ENCODE peak calls at places on chromosomes 3 and 15, in six cellular contexts. A is AG04450, Y is HFF-Myc, L is PC-9, S is foreskin fibroblast, Q is fibroblast of villous mesenchyme. B is an unnamed sample.

GRCh38 chr15:52008698-52009434 is 10.2 kb upstream of the MAPK6 start:
- DNase-seq in Q (peak; percentile 68), S (no peak), L (no peak), Y (no peak), A (no peak), B (no peak)

GRCh38 chr3:52299247-52299657 is 11.6 kb downstream of the GLYCTK start:
- DNase-seq in Q (no peak), L (no peak), Y (no peak), A (no peak), S (no peak), B (no peak)

GRCh38 chr15:31265871-31266711 is 60.5 kb upstream of the KLF13 start:
- DNase-seq in S (peak; percentile 26), A (no peak), Y (no peak), Q (peak; percentile 83), L (no peak), B (no peak)

GRCh38 chr3:10010546-10011465 is 15.4 kb upstream of the FANCD2 start:
- DNase-seq in Y (no peak), S (peak; percentile 90), Q (peak; percentile 93), A (peak; percentile 55), L (peak; percentile 84), B (peak; percentile 43)

GRCh38 chr3:153182491-153182890 is 20.5 kb downstream of the RAP2B start:
- DNase-seq in L (no peak), Q (no peak), Y (no peak), S (no peak), A (no peak), B (no peak)

GRCh38 chr3:136632625-136633081 is 119.5 kb downstream of the STAG1 start:
- DNase-seq in S (no peak), Q (no peak), L (peak; percentile 53), A (no peak), Y (no peak), B (no peak)

GRCh38 chr3:29627136-29628117 is 346.6 kb downstream of the RBMS3 start:
- DNase-seq in A (no peak), L (no peak), S (no peak), Q (peak; percentile 52), Y (no peak), B (no peak)

GRCh38 chr15:60899322-60899966 is 329.7 kb downstream of the RORA start:
- DNase-seq in L (no peak), Q (no peak), S (no peak), Y (no peak), A (no peak), B (no peak)

GRCh38 chr3:37348736-37349396 is 174.5 kb upstream of the LRRFIP2 start:
- DNase-seq in Y (no peak), Q (no peak), A (no peak), L (no peak), S (no peak), B (no peak)

GRCh38 chr3:193231201-193231600 is 9.8 kb upstream of the PLAAT1 start:
- DNase-seq in L (no peak), Y (no peak), Q (no peak), S (no peak), A (no peak), B (no peak)

GRCh38 chr3:195385526-195385925 is 57.3 kb downstream of the ACAP2 start:
- DNase-seq in Q (peak; percentile 50), S (peak; percentile 2), L (peak; percentile 77), A (no peak), Y (no peak), B (peak; percentile 55)

GRCh38 chr15:47813985-47814384 is 96.7 kb downstream of the SEMA6D start:
- DNase-seq in A (no peak), Y (no peak), Q (no peak), S (no peak), L (no peak), B (no peak)

GRCh38 chr15:38941399-38941953 is 376.9 kb upstream of the RASGRP1 start:
- DNase-seq in Y (no peak), Q (peak; percentile 78), L (peak; percentile 40), S (peak; percentile 50), A (no peak), B (peak; percentile 69)

GRCh38 chr3:29683306-29683993 is 402.6 kb downstream of the RBMS3 start:
- DNase-seq in S (peak; percentile 37), L (no peak), Y (no peak), Q (peak; percentile 90), A (no peak), B (peak; percentile 45)

GRCh38 chr3:11423868-11424267 is 151.7 kb downstream of the ATG7 start:
- DNase-seq in Q (no peak), Y (no peak), L (no peak), A (no peak), S (no peak), B (no peak)

GRCh38 chr3:113516115-113516505 is 1.2 kb upstream of the SPICE1 start:
- DNase-seq in S (no peak), L (no peak), Y (no peak), Q (no peak), A (no peak), B (no peak)

GRCh38 chr3:71702131-71703024 is 22.8 kb downstream of the EIF4E3 start:
- DNase-seq in S (no peak), Q (no peak), A (no peak), L (peak; percentile 50), Y (no peak), B (no peak)

GRCh38 chr15:31402511-31403056 is 75.9 kb downstream of the KLF13 start:
- DNase-seq in Q (peak; percentile 89), S (no peak), Y (no peak), A (no peak), L (no peak), B (no peak)

GRCh38 chr3:126464093-126464492 is 11.6 kb downstream of the ZXDC start:
- DNase-seq in A (no peak), S (no peak), L (no peak), Q (peak; percentile 54), Y (no peak), B (no peak)

GRCh38 chr3:61919371-61919770 is 358.0 kb downstream of the PTPRG start:
- DNase-seq in Q (no peak), S (no peak), L (no peak), A (no peak), Y (no peak), B (no peak)

GRCh38 chr3:170524072-170524471 is 61.8 kb downstream of the SLC7A14 start:
- DNase-seq in L (no peak), Y (no peak), A (no peak), S (no peak), Q (no peak), B (no peak)

GRCh38 chr15:78977091-78977571 is 32.3 kb upstream of the CTSH start:
- DNase-seq in L (no peak), Y (no peak), Q (no peak), A (no peak), S (no peak), B (no peak)

GRCh38 chr3:111594205-111594604 is 941 bp downstream of the ZBED2 start:
- DNase-seq in L (peak; percentile 92), Q (peak; percentile 29), A (peak; percentile 72), Y (no peak), S (peak; percentile 68), B (no peak)

GRCh38 chr3:1404270-1404669 is 311.4 kb downstream of the CNTN6 start:
- DNase-seq in Q (peak; percentile 3), A (no peak), L (no peak), S (no peak), Y (no peak), B (peak; percentile 98)

GRCh38 chr3:105829229-105829628 is 39.6 kb downstream of the CBLB start:
- DNase-seq in Y (no peak), L (no peak), Q (no peak), A (no peak), S (no peak), B (no peak)

GRCh38 chr3:46674031-46674592 is 19.4 kb downstream of the ALS2CL start:
- DNase-seq in Y (no peak), Q (no peak), L (no peak), A (no peak), S (no peak), B (no peak)
- TF ChIP-seq CTCF in Y (peak; percentile 48), Q (no peak), L (peak; percentile 34), A (peak; percentile 35), S (peak; percentile 6), B (peak; percentile 31)

DNA sequence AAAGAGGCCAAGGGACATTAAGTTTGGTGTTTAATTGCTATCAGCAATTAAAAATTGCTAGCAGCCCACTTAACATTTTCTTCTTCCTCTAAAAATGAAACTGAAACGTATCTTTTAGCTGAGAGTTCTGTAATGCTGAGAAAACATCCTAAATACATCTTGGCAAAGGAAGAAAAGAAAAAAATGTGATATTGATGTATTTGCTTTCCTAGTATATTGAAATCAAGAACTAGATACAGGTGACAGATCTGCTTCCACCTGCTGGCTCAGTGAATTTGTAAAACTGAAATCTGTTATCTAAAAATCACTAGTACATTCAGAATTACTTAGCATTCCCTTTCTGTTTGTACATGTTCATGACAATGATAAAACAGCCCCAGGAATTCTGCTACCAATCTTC is 283.2 kb downstream of the ZBTB20 start:
- DNase-seq in A (no peak), Q (no peak), Y (no peak), L (no peak), S (no peak), B (no peak)
- H3K4me3 ChIP-seq in A (no peak overlapping the region), Q (no peak overlapping the region), Y (no peak overlapping the region), L (no peak overlapping the region), S (no peak overlapping the region), B (no peak overlapping the region)

GRCh38 chr15:67833504-67834248 is 6.2 kb downstream of the RNU6-1 start:
- DNase-seq in A (no peak), S (no peak), L (no peak), Q (peak; percentile 23), Y (no peak), B (no peak)
- TF ChIP-seq CTCF in A (peak; percentile 59), S (peak; percentile 55), L (peak; percentile 54), Q (peak; percentile 58), Y (peak; percentile 58), B (peak; percentile 60)

GRCh38 chr15:41928100-41928499 is 34.2 kb upstream of the SPTBN5 start:
- DNase-seq in S (no peak), Y (no peak), Q (no peak), A (no peak), L (peak; percentile 76), B (no peak)
- H3K4me3 ChIP-seq in S (no peak overlapping the region), Y (no peak overlapping the region), Q (no peak overlapping the region), A (no peak overlapping the region), L (no peak overlapping the region), B (no peak overlapping the region)

GRCh38 chr3:46574263-46574662 is 8.2 kb upstream of the LRRC2 start:
- DNase-seq in Q (no peak), Y (no peak), S (no peak), A (no peak), L (no peak), B (no peak)

GRCh38 chr3:46576899-46577298 is 10.8 kb upstream of the LRRC2 start:
- DNase-seq in Q (no peak), A (no peak), S (no peak), L (no peak), Y (no peak), B (no peak)

GRCh38 chr3:46574881-46575576 is 8.9 kb upstream of the LRRC2 start:
- DNase-seq in Y (no peak), S (no peak), Q (no peak), L (no peak), A (no peak), B (no peak)

GRCh38 chr3:46576386-46576785 is 10.3 kb upstream of the LRRC2 start:
- DNase-seq in A (no peak), L (no peak), Q (no peak), Y (no peak), S (no peak), B (no peak)

GRCh38 chr3:46575577-46576222 is 9.6 kb upstream of the LRRC2 start:
- DNase-seq in A (no peak), Q (no peak), Y (no peak), L (no peak), S (no peak), B (no peak)
- TF ChIP-seq CTCF in A (no peak), Q (no peak), Y (no peak), L (no peak), S (no peak), B (no peak)

GRCh38 chr15:43515731-43516130 is 1.7 kb upstream of the MAP1A start:
- DNase-seq in L (no peak), A (no peak), Q (no peak), S (no peak), Y (no peak), B (no peak)
- H3K4me3 ChIP-seq in L (no peak overlapping the region), A (no peak overlapping the region), Q (no peak overlapping the region), S (no peak overlapping the region), Y (no peak overlapping the region), B (no peak overlapping the region)

B was measured in retinal pigment epithelial cell.